ENCODE peak calls at places on chromosome 20, in four cellular contexts. G, X, L and R are unnamed samples.
A peak's percentile ranks its signal among the peaks of the same experiment; 100 is the strongest.

GRCh38 chr20:58138395-58138794 is 90.1 kb downstream of the ANKRD60 start:
- DNase-seq in X (no peak), L (no peak), G (no peak), R (no peak)

GRCh38 chr20:32792316-32792715 is 27.4 kb upstream of the MAPRE1 start:
- DNase-seq in G (no peak), L (peak; percentile 53), X (peak; percentile 75), R (no peak)

GRCh38 chr20:59945731-59946130 is 5.5 kb downstream of the FAM217B start:
- DNase-seq in X (no peak), L (no peak), G (no peak), R (no peak)

GRCh38 chr20:41553142-41553879 is 64.9 kb downstream of the CHD6 start:
- DNase-seq in G (no peak), L (no peak), X (no peak), R (no peak)

GRCh38 chr20:58649288-58650180 is 1.5 kb upstream of the STX16 start:
- DNase-seq in L (no peak), G (no peak), X (no peak), R (no peak)

GRCh38 chr20:62507991-62508640 is 32.3 kb upstream of the GATA5 start:
- DNase-seq in X (no peak), L (no peak), G (no peak), R (no peak)

GRCh38 chr20:44204156-44204831 is 6.3 kb downstream of the OSER1 start:
- DNase-seq in G (no peak), X (no peak), L (no peak), R (no peak)

GRCh38 chr20:35018578-35019371 is 63.1 kb downstream of the MYH7B start:
- DNase-seq in G (no peak), L (no peak), X (no peak), R (no peak)

GRCh38 chr20:53655909-53656652 is 62.4 kb upstream of the ZNF217 start:
- DNase-seq in L (no peak), G (no peak), X (no peak), R (no peak)
- TF ChIP-seq SP1 in L (no peak), G (no peak), X (no peak), R (no peak)

GRCh38 chr20:54479138-54479906 is 3.9 kb downstream of the DOK5 start:
- DNase-seq in G (no peak), X (peak; percentile 42), L (no peak), R (peak; percentile 28)
- TF ChIP-seq SUZ12 in G (no peak), X (no peak), L (no peak), R (no peak)

GRCh38 chr20:17442588-17442987 is 88.6 kb downstream of the BFSP1 start:
- DNase-seq in G (no peak), L (no peak), X (peak; percentile 36), R (peak; percentile 22)
- TF ChIP-seq SP1 in G (no peak), L (no peak), X (no peak), R (no peak)

GRCh38 chr20:49037962-49038387 is 8.1 kb upstream of the CSE1L start:
- DNase-seq in G (no peak), X (no peak), L (no peak), R (no peak)
- TF ChIP-seq SUZ12 in G (no peak), X (no peak), L (no peak), R (no peak)

GRCh38 chr20:19487420-19487819 is 270.6 kb upstream of the RIN2 start:
- DNase-seq in L (no peak), X (no peak), G (no peak), R (no peak)

GRCh38 chr20:19482726-19483125 is 270.3 kb downstream of the SLC24A3 start:
- DNase-seq in X (no peak), L (no peak), G (no peak), R (no peak)

GRCh38 chr20:19478320-19478719 is 265.9 kb downstream of the SLC24A3 start:
- DNase-seq in L (no peak), G (no peak), X (no peak), R (no peak)

GRCh38 chr20:19486448-19486847 is 271.6 kb upstream of the RIN2 start:
- DNase-seq in G (no peak), X (no peak), L (no peak), R (no peak)

DNA sequence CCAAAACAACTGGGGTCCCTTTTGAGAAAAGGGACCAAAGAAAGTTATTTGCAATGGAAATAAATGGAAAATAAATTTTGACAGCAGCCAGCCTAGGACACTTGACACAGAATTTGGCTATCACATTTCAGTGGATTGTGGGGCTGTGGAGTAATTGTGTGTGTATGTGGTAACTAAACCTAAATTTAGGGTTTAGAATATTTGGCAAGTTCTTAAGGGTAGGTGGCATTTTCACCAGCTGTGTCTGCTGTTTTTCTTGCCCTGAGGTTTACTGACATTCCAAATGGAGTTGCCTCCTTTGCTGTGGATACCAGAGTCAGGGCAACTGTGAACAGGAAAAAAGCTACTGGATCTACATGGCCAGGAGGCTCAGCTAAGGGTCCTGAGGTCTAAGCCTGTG is 270.9 kb downstream of the SLC24A3 start:
- DNase-seq in L (no peak), X (no peak), G (no peak), R (no peak)
- TF ChIP-seq SP1 in L (no peak), X (no peak), G (no peak), R (no peak)